ENCODE peak calls at places on chromosomes 13 and 19, in nine cellular contexts. I, S, Z, M, A, L, D, G and N are unnamed samples.

GRCh38 chr19:15464394-15465385 is at the start of gene RASAL3:
- DNase-seq in Z (peak), I (peak), G (peak), L (no peak), M (no peak), S (no peak), A (no peak), D (no peak), N (no peak)

GRCh38 chr19:15840833-15841232 is 25.4 kb upstream of the OR10H1 start:
- DNase-seq in D (no peak), S (no peak), G (no peak), L (no peak), Z (no peak), I (no peak), M (no peak), A (no peak), N (no peak)

GRCh38 chr19:50772408-50773311 is 2.4 kb downstream of the GPR32 start:
- DNase-seq in I (no peak), D (peak), A (peak), G (no peak), S (peak), M (peak), L (no peak), Z (peak), N (no peak)

GRCh38 chr13:47474845-47475244 is 526.2 kb downstream of the SUCLA2 start:
- DNase-seq in S (no peak), L (no peak), A (no peak), M (no peak), D (no peak), I (no peak), G (no peak), Z (no peak), N (no peak)

GRCh38 chr19:31286491-31286890 is 62.7 kb downstream of the TSHZ3 start:
- DNase-seq in S (no peak), L (no peak), A (no peak), G (no peak), M (no peak), I (no peak), Z (no peak), D (no peak), N (no peak)

GRCh38 chr13:107438251-107438650 is 777.1 kb downstream of the LIG4 start:
- DNase-seq in A (no peak), G (no peak), D (no peak), L (no peak), I (no peak), M (no peak), S (no peak), Z (no peak), N (no peak)

GRCh38 chr13:96091164-96091931 is 1.4 kb downstream of the HS6ST3 start:
- DNase-seq in Z (peak), G (no peak), M (peak), I (no peak), A (no peak), D (no peak), S (no peak), L (no peak), N (no peak)

GRCh38 chr19:929523-930258 is 3.9 kb downstream of the ARID3A start:
- DNase-seq in D (no peak), Z (no peak), L (no peak), I (no peak), G (no peak), S (no peak), A (no peak), M (no peak), N (no peak)

GRCh38 chr19:36028313-36029041 is 4.2 kb downstream of the CLIP3 start:
- DNase-seq in S (no peak), G (no peak), I (no peak), L (no peak), D (no peak), A (no peak), Z (no peak), M (peak), N (no peak)

GRCh38 chr13:110070046-110070445 is 236.9 kb downstream of the COL4A1 start:
- DNase-seq in A (no peak), D (no peak), I (no peak), G (no peak), Z (peak), M (no peak), L (no peak), S (no peak), N (no peak)

GRCh38 chr13:73290844-73291243 is 232.0 kb downstream of the KLF5 start:
- DNase-seq in I (no peak), D (no peak), Z (no peak), S (no peak), G (no peak), L (no peak), A (no peak), M (no peak), N (no peak)

GRCh38 chr13:73288596-73288995 is 229.8 kb downstream of the KLF5 start:
- DNase-seq in D (no peak), M (no peak), I (no peak), S (no peak), Z (no peak), A (no peak), G (no peak), L (no peak), N (no peak)

GRCh38 chr13:73292127-73292526 is 233.3 kb downstream of the KLF5 start:
- DNase-seq in L (no peak), G (no peak), D (no peak), I (no peak), M (no peak), A (no peak), S (no peak), Z (no peak), N (no peak)

GRCh38 chr13:73299787-73300186 is 241.0 kb downstream of the KLF5 start:
- DNase-seq in A (no peak), S (no peak), I (no peak), D (no peak), G (no peak), L (no peak), M (no peak), Z (no peak), N (no peak)

GRCh38 chr13:73293902-73294523 is 235.2 kb downstream of the KLF5 start:
- DNase-seq in Z (no peak), G (no peak), L (peak), D (no peak), A (no peak), S (no peak), M (no peak), I (no peak), N (no peak)
- TF ChIP-seq REST in Z (no peak), G (no peak), L (no peak), D (no peak), A (no peak), S (no peak), M (no peak), I (no peak), N (no peak)

GRCh38 chr13:23455401-23456185 is 22.1 kb upstream of the SACS start:
- DNase-seq in A (no peak), S (no peak), I (no peak), Z (no peak), D (no peak), M (no peak), G (no peak), L (no peak), N (no peak)
- TF ChIP-seq REST in A (no peak), S (no peak), I (no peak), Z (no peak), D (no peak), M (no peak), G (no peak), L (no peak), N (no peak)

GRCh38 chr13:108962652-108963051 is 333.2 kb downstream of the MYO16 start:
- DNase-seq in Z (no peak), G (no peak), D (no peak), I (no peak), A (peak), L (no peak), S (no peak), M (peak), N (no peak)

GRCh38 chr13:108960006-108960405 is 330.6 kb downstream of the MYO16 start:
- DNase-seq in Z (no peak), M (no peak), D (no peak), I (no peak), L (no peak), G (no peak), A (no peak), S (no peak), N (no peak)

GRCh38 chr13:108963276-108963810 is 333.9 kb downstream of the MYO16 start:
- DNase-seq in D (no peak), A (no peak), Z (no peak), L (no peak), M (no peak), G (no peak), I (no peak), S (no peak), N (no peak)

GRCh38 chr13:108959254-108959653 is 329.8 kb downstream of the MYO16 start:
- DNase-seq in S (no peak), L (no peak), G (no peak), D (no peak), A (no peak), I (no peak), Z (no peak), M (no peak), N (no peak)

GRCh38 chr13:108961542-108962125 is 332.2 kb downstream of the MYO16 start:
- DNase-seq in A (peak), S (peak), L (peak), M (peak), I (peak), G (peak), Z (peak), D (peak), N (peak)
- TF ChIP-seq REST in A (no peak), S (no peak), L (no peak), M (no peak), I (no peak), G (no peak), Z (no peak), D (no peak), N (no peak)

GRCh38 chr13:40535345-40535836 is 131.1 kb downstream of the FOXO1 start:
- DNase-seq in L (no peak), D (no peak), A (no peak), Z (no peak), I (no peak), G (no peak), M (no peak), S (no peak), N (no peak)

GRCh38 chr13:40540707-40541044 is 125.8 kb downstream of the FOXO1 start:
- DNase-seq in G (no peak), D (no peak), A (no peak), Z (no peak), I (no peak), L (no peak), M (no peak), S (no peak), N (no peak)

GRCh38 chr13:40536443-40537113 is 129.9 kb downstream of the FOXO1 start:
- DNase-seq in D (no peak), I (no peak), G (no peak), S (no peak), L (peak), Z (no peak), A (peak), M (no peak), N (no peak)

GRCh38 chr13:40537146-40537895 is 129.1 kb downstream of the FOXO1 start:
- DNase-seq in L (no peak), G (no peak), S (no peak), Z (no peak), A (no peak), M (no peak), D (no peak), I (no peak), N (no peak)

DNA sequence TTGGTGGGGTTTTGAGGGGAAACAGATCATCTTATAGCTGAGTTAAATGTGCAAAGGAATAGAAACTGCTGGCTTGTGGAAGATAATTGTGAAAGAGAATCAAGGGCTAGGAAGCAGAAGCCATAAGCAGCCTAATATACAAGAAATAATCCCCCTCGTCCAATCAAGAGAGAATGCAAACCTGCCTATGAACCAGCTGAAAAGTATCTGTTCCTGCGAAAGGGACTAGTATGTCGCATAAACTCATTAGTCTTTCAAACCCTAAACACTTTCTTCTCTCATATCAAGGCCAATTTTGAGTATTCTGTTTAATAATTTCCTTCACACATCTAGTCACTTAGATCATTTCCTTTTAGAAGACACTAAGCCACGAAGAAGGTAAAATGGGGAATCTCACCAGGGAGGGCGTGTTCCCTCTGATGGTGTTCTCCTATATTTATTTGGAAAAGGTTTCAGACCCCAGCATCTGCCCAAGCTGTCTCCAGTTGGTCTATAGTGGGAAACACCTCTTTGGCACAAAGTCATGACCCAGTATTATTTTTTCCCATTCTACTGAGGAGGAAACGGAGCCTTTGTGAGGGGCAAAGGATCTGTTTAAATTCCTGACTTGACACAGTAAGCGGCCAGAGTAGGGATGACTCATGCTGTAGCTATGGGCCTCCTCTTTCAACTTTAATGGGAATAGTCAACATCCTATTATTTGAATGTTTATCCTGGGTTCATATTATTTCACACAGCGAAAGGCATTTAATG is 126.3 kb downstream of the FOXO1 start:
- DNase-seq in M (no peak), Z (peak), D (no peak), S (peak), A (peak), I (no peak), G (no peak), L (peak), N (peak)
- TF ChIP-seq REST in M (no peak), Z (no peak), D (no peak), S (no peak), A (no peak), I (no peak), G (no peak), L (no peak), N (no peak)